ENCODE peak calls at places on chromosomes 3 and 15, in ten cellular contexts. C is right lobe of liver, B is ovary, V is neural crest cell, Z is cardiac fibroblast, T is endothelial cell of umbilical vein, K is adrenal gland, S is HCT116, G is lung, U is psoas muscle. Y is an unnamed sample.

GRCh38 chr3:97388774-97389173 is 375.8 kb upstream of the ARL6 start:
- DNase-seq in C (no peak), B (no peak), V (no peak), Z (no peak), T (no peak), K (no peak), S (no peak), G (no peak), U (no peak), Y (no peak)

GRCh38 chr3:29440321-29441019 is 159.6 kb downstream of the RBMS3 start:
- DNase-seq in C (no peak), B (no peak), V (peak), Z (no peak), T (peak), K (peak), S (no peak), G (no peak), U (peak), Y (no peak)

GRCh38 chr3:152257246-152258074 is 11.3 kb upstream of the MBNL1 start:
- DNase-seq in C (no peak), B (no peak), V (no peak), Z (peak), T (no peak), K (no peak), S (no peak), G (no peak), U (no peak), Y (no peak)

GRCh38 chr3:59246719-59247401 is 197.0 kb upstream of the CFAP20DC start:
- DNase-seq in C (no peak), B (no peak), V (no peak), Z (no peak), T (no peak), K (no peak), S (no peak), G (no peak), U (no peak), Y (no peak)

GRCh38 chr3:183393625-183394024 is 34.8 kb downstream of the MCF2L2 start:
- DNase-seq in C (no peak), B (no peak), V (no peak), Z (peak), T (no peak), K (no peak), S (no peak), G (no peak), U (no peak), Y (no peak)

GRCh38 chr15:89526181-89526580 is 29.8 kb upstream of the RHCG start:
- DNase-seq in C (no peak), B (no peak), V (no peak), Z (no peak), T (no peak), K (no peak), S (no peak), G (no peak), U (no peak), Y (no peak)

GRCh38 chr3:151976211-151977050 is 103.0 kb downstream of the SUCNR1 start:
- DNase-seq in C (no peak), B (no peak), V (no peak), Z (peak), T (peak), K (no peak), S (peak), G (no peak), U (no peak), Y (no peak)

GRCh38 chr3:141020139-141020940 is 30.8 kb upstream of the SPSB4 start:
- DNase-seq in C (no peak), B (no peak), V (no peak), Z (no peak), T (no peak), K (no peak), S (no peak), G (no peak), U (no peak), Y (peak)

GRCh38 chr3:42127226-42127625 is 36.1 kb downstream of the TRAK1 start:
- DNase-seq in C (no peak), B (no peak), V (no peak), Z (no peak), T (no peak), K (no peak), S (no peak), G (no peak), U (no peak), Y (no peak)

GRCh38 chr3:98784666-98785600 is 21.8 kb downstream of the ST3GAL6 start:
- DNase-seq in C (no peak), B (no peak), V (no peak), Z (peak), T (peak), K (no peak), S (no peak), G (no peak), U (no peak), Y (no peak)

GRCh38 chr3:147411235-147411607 is 2.1 kb downstream of the ZIC1 start:
- DNase-seq in C (no peak), B (no peak), V (no peak), Z (no peak), T (no peak), K (no peak), S (no peak), G (peak), U (no peak), Y (no peak)

GRCh38 chr15:67828969-67829646 is 3.8 kb downstream of the SKOR1 start:
- DNase-seq in C (no peak), B (no peak), V (no peak), Z (no peak), T (no peak), K (no peak), S (no peak), G (no peak), U (peak), Y (no peak)

GRCh38 chr15:63374686-63375520 is 6.7 kb downstream of the CA12 start:
- DNase-seq in C (no peak), B (no peak), V (no peak), Z (peak), T (peak), K (no peak), S (no peak), G (no peak), U (peak), Y (peak)

GRCh38 chr15:58019503-58020376 is 45.8 kb downstream of the ALDH1A2 start:
- DNase-seq in C (no peak), B (no peak), V (no peak), Z (peak), T (peak), K (no peak), S (no peak), G (no peak), U (no peak), Y (no peak)

GRCh38 chr3:102182162-102182561 is 252.7 kb upstream of the ZPLD1 start:
- DNase-seq in C (no peak), B (no peak), V (no peak), Z (peak), T (no peak), K (no peak), S (no peak), G (no peak), U (no peak), Y (no peak)

GRCh38 chr3:53226142-53226840 is 29.5 kb downstream of the TKT start:
- DNase-seq in C (no peak), B (no peak), V (no peak), Z (no peak), T (no peak), K (no peak), S (no peak), G (no peak), U (peak), Y (no peak)

GRCh38 chr15:48250640-48251076 is 44.6 kb downstream of the SLC12A1 start:
- DNase-seq in C (no peak), B (peak), V (peak), Z (peak), T (peak), K (peak), S (peak), G (no peak), U (no peak), Y (peak)

GRCh38 chr3:24520941-24521305 is 26.3 kb upstream of the THRB start:
- DNase-seq in C (no peak), B (no peak), V (no peak), Z (no peak), T (peak), K (no peak), S (no peak), G (no peak), U (no peak), Y (no peak)

GRCh38 chr3:67278015-67278618 is 280.0 kb downstream of the KBTBD8 start:
- DNase-seq in C (no peak), B (no peak), V (no peak), Z (no peak), T (no peak), K (no peak), S (no peak), G (no peak), U (no peak), Y (no peak)

GRCh38 chr3:108780235-108780634 is 23.0 kb upstream of the RETNLB start:
- DNase-seq in C (no peak), B (no peak), V (no peak), Z (no peak), T (no peak), K (no peak), S (no peak), G (no peak), U (no peak), Y (peak)

GRCh38 chr3:112858410-112859069 is 11.9 kb upstream of the CD200R1L start:
- DNase-seq in C (no peak), B (no peak), V (no peak), Z (peak), T (no peak), K (no peak), S (no peak), G (no peak), U (no peak), Y (peak)

GRCh38 chr3:173938159-173938558 is 540.6 kb downstream of the NLGN1 start:
- DNase-seq in C (no peak), B (no peak), V (no peak), Z (peak), T (peak), K (no peak), S (no peak), G (no peak), U (no peak), Y (no peak)

GRCh38 chr3:111787556-111788463 is 71.3 kb upstream of the PHLDB2 start:
- DNase-seq in C (no peak), B (peak), V (no peak), Z (no peak), T (no peak), K (peak), S (no peak), G (no peak), U (no peak), Y (no peak)

GRCh38 chr3:157807286-157807685 is 298.9 kb downstream of the SHOX2 start:
- DNase-seq in C (no peak), B (no peak), V (no peak), Z (peak), T (no peak), K (no peak), S (no peak), G (no peak), U (no peak), Y (no peak)

GRCh38 chr3:168517514-168518071 is 421.9 kb upstream of the GOLIM4 start:
- DNase-seq in C (no peak), B (no peak), V (no peak), Z (no peak), T (no peak), K (no peak), S (no peak), G (no peak), U (no peak), Y (peak)

GRCh38 chr3:4950948-4951347 is 28.3 kb upstream of the BHLHE40 start:
- DNase-seq in C (no peak), B (no peak), V (no peak), Z (no peak), T (no peak), K (no peak), S (no peak), G (no peak), U (no peak), Y (no peak)

GRCh38 chr3:184946922-184947321 is 135.0 kb downstream of the VPS8 start:
- DNase-seq in C (no peak), B (no peak), V (no peak), Z (no peak), T (no peak), K (no peak), S (no peak), G (no peak), U (no peak), Y (no peak)

DNA sequence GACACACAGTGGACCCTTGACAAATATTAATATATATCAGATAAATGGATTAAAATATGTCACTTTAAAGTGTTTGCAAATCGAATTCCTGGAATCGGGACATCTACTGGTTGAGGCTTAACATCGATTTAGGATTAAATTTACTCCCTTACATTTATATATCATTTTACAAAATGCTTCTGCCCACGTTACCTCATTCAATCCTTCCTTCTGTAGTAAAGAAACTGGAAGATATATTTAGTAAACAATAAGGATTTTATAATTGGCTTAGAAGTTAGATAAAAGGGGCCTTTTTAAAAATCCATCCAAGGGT is 1.3 kb downstream of the CLPX start:
- DNase-seq in C (no peak), B (no peak), V (no peak), Z (no peak), T (peak), K (no peak), S (no peak), G (no peak), U (no peak), Y (no peak)
- TF ChIP-seq CTCF in C (no peak), B (no peak), V (peak), Z (no peak), T (no peak), K (no peak), S (no peak), G (no peak), U (no peak), Y (no peak)

DNA sequence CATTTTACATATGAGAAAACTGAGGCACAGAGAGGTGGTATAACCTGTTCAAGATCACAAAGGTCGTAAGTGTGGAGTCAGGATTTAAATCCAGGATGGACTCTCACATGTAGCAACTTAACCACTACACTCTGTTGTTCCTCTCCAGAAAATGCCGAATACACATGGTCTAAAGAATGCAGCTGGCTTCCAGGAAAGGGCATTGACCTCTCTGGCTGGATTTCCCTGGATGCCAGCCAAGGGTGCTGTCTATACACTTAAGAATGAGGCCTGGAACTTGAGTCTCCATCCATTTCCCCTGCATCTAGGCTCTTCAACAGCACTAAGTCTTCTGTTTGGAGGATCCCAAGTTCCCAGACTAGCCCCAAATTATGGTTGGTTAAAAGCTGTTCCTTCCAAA is 60.5 kb downstream of the CERS3 start:
- DNase-seq in C (peak), B (peak), V (no peak), Z (peak), T (no peak), K (peak), S (no peak), G (no peak), U (peak), Y (no peak)
- TF ChIP-seq CTCF in C (no peak), B (no peak), V (no peak), Z (no peak), T (no peak), K (no peak), S (no peak), G (no peak), U (no peak), Y (no peak)

GRCh38 chr3:160210799-160211221 is 14.4 kb upstream of the C3orf80 start:
- DNase-seq in C (no peak), B (no peak), V (no peak), Z (peak), T (peak), K (no peak), S (peak), G (no peak), U (no peak), Y (peak)
- TF ChIP-seq CTCF in C (no peak), B (no peak), V (peak), Z (peak), T (no peak), K (no peak), S (peak), G (no peak), U (no peak), Y (no peak)

DNA sequence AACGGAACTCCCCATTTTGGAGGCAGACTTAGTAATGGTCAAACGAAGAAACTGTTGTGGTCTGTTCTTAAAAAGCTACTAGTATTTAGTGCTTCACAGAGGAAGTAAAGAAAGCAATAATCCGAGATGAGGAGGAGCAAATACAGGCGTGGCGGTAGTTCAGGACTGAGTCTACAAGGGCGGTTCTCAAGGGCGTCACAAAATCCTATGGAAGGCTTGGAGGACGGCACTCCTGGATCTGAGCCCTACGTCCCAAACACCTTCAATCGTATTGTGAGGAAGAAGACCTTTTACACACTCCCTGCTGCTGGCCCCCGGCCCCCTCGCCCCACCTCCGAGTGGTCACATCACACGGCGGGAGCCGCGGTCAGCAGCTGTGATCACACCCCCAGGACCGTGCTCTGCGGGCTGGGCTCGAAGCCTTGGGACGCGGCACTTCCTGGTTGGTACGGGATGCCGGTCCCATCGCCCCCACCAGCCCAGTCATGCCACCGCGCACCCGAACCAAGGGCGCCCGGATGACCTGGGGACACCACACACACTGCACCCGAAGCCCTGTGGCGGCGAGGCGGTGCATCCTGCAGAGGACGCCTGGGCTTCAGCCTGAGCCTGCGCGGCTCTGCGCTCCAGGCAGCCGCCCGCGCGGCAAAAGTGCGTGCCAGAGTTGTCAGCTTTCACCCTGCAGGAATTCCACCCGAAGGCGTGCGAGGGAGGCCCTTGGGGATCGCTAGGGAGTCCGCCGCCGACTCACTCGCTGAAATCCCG is 588 bp downstream of the PLD1 start:
- DNase-seq in C (peak), B (peak), V (no peak), Z (peak), T (peak), K (no peak), S (no peak), G (no peak), U (peak), Y (peak)
- TF ChIP-seq CTCF in C (no peak), B (no peak), V (no peak), Z (no peak), T (no peak), K (no peak), S (no peak), G (no peak), U (peak), Y (no peak)

GRCh38 chr15:69213786-69214185 is 53.4 kb downstream of the GLCE start:
- DNase-seq in C (no peak), B (no peak), V (no peak), Z (no peak), T (no peak), K (no peak), S (no peak), G (no peak), U (no peak), Y (no peak)
- TF ChIP-seq CTCF in C (no peak), B (no peak), V (peak), Z (no peak), T (no peak), K (peak), S (no peak), G (no peak), U (no peak), Y (no peak)

GRCh38 chr3:145696011-145696410 is 465.0 kb downstream of the PLOD2 start:
- DNase-seq in C (no peak), B (no peak), V (no peak), Z (no peak), T (no peak), K (no peak), S (no peak), G (no peak), U (no peak), Y (no peak)

GRCh38 chr3:145692751-145693150 is 468.2 kb downstream of the PLOD2 start:
- DNase-seq in C (no peak), B (no peak), V (no peak), Z (no peak), T (peak), K (no peak), S (no peak), G (no peak), U (no peak), Y (no peak)

GRCh38 chr3:145698749-145699148 is 462.2 kb downstream of the PLOD2 start:
- DNase-seq in C (no peak), B (no peak), V (no peak), Z (no peak), T (no peak), K (no peak), S (no peak), G (no peak), U (no peak), Y (no peak)

GRCh38 chr3:145704020-145704419 is 457.0 kb downstream of the PLOD2 start:
- DNase-seq in C (no peak), B (no peak), V (no peak), Z (peak), T (peak), K (no peak), S (no peak), G (no peak), U (no peak), Y (no peak)

DNA sequence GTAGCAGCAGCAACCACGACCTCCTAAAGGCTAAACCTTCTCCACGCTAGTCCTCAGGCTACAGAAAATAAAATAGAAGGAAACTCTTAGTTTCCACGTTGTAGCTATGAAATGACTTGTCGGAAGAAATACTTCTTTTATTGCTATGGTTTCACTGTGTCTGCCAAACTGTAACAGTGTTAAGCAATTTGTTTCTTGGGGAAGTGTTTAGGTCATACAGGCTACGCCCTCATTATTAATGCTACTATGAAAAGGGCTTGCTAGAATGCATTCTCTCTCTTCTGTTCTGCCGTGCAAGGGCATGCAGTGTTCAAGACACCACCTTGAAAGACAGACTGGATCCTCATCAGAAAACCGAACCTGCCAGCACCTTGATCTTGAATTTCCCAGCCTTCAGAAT is 462.7 kb downstream of the PLOD2 start:
- DNase-seq in C (no peak), B (no peak), V (no peak), Z (no peak), T (peak), K (no peak), S (no peak), G (no peak), U (no peak), Y (no peak)
- TF ChIP-seq CTCF in C (no peak), B (no peak), V (no peak), Z (no peak), T (no peak), K (no peak), S (no peak), G (no peak), U (no peak), Y (no peak)

DNA sequence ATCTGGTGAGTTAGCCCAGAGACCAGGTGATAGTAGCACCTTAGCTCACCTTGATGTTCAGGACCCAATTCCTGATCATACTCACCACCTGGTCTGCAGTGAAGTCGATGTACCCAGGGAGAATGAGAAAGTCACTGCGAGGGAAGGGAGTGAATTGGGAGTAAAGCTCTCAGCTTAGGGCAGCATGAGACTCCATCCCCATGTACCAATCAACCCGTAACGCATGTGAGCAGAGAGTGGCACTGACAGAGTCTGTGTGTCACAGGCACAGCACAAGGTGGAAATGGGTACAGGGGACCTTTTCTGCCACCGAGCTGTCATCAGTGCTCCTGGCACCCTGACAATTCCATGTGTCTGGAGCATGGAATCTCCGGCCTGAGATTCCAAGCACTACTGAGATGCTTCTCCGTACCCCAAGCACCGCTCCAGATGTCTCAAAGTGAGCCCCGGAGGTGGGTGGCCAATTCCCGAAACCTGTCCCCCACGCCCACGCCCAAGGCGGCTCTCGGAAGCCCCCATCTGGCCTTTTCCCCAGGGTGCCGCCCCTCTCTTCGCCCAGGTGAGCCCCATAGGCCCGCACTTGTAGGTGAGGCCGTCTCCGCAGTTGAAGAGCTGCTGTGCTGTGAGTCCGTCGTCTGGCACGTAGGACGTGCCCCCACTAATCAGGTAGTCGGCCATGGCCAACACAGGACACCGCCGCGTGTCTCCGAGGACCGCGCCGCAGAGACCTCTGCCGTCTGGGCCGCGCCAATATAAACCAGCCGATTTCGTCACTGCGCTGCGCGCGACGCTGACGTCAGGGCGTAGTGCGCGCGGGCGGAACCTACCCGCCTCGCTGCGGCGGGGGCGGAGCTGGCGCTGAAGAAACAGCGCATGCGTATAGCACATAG is at the start of gene IMPDH2:
- DNase-seq in C (peak), B (peak), V (peak), Z (peak), T (peak), K (peak), S (peak), G (peak), U (peak), Y (peak)
- TF ChIP-seq CTCF in C (no peak), B (peak), V (no peak), Z (no peak), T (peak), K (no peak), S (no peak), G (peak), U (no peak), Y (no peak)